ENCODE peak calls at places on chromosomes 13 and 19, in six cellular contexts. E is HepG2, I is aorta, Y is thyroid gland, R is IMR-90, G is heart left ventricle. U is an unnamed sample.

GRCh38 chr13:57582032-57582431 is 49.5 kb upstream of the PCDH17 start:
- DNase-seq in E (peak), I (no peak), Y (no peak), R (no peak), G (no peak), U (no peak)

GRCh38 chr19:49127674-49128544 is 8.6 kb downstream of the PPFIA3 start:
- DNase-seq in E (peak), I (peak), Y (peak), R (peak), G (peak), U (peak)

GRCh38 chr19:46571495-46571894 is 29.6 kb upstream of the CALM3 start:
- DNase-seq in E (peak), I (no peak), Y (no peak), R (no peak), G (no peak), U (no peak)

GRCh38 chr19:15331419-15332310 is 674 bp downstream of the BRD4 start:
- DNase-seq in E (no peak), I (peak), Y (peak), R (no peak), G (peak), U (peak)

GRCh38 chr13:96025283-96025682 is 27.9 kb downstream of the UGGT2 start:
- DNase-seq in E (no peak), I (no peak), Y (no peak), R (no peak), G (no peak), U (no peak)

GRCh38 chr19:45450042-45450380 is 17.8 kb upstream of the FOSB start:
- DNase-seq in E (no peak), I (no peak), Y (no peak), R (no peak), G (no peak), U (no peak)

GRCh38 chr13:35810286-35810685 is 320.9 kb downstream of the DCLK1 start:
- DNase-seq in E (no peak), I (no peak), Y (no peak), R (no peak), G (no peak), U (no peak)

GRCh38 chr13:113900646-113901045 is 36.8 kb upstream of the GAS6 start:
- DNase-seq in E (no peak), I (no peak), Y (no peak), R (no peak), G (no peak), U (no peak)

GRCh38 chr19:42251572-42251990 is 3.3 kb downstream of the ERF start:
- DNase-seq in E (no peak), I (no peak), Y (no peak), R (no peak), G (no peak), U (no peak)
- H3K4me3 ChIP-seq in E (no peak), I (no peak), Y (no peak), R (no peak), G (peak), U (peak)

DNA sequence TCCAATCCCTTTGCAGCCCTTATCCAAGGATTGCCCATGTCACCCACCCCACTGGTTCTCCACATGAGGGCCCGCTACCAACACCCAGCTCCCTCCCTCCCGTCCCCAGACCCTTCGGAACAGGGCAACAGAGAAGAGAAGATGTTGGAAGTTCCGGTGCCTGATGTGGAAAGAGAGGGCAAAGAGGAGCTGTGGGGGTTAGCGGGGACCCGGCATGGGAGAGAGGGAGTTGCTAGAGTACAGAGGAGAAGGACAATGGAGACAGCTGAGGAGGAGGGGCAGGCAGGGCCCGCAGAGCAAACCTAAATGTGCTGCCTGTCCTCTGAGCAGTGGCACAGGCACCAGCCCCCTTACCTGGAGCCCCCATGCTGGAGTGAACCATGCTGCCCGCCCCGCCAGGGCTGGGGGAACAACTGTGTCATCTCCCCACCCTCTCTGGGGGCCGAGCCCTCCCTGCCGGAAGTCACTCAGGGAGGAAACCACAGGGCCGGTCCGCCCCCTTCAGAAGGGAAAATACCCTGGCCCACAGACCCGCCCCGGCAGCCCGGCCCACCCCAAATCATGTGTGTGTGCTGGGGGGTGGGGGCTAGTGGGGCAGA is at the start of gene POU2F2:
- DNase-seq in E (no peak), I (peak), Y (peak), R (no peak), G (peak), U (peak)
- H3K27ac ChIP-seq in E (no peak), I (no peak), Y (no peak), R (no peak), G (no peak), U (no peak)

GRCh38 chr13:98504371-98504963 is 72.4 kb downstream of the STK24 start:
- DNase-seq in E (no peak), I (no peak), Y (no peak), R (no peak), G (no peak), U (no peak)

GRCh38 chr13:98506343-98507059 is 70.4 kb downstream of the STK24 start:
- DNase-seq in E (peak), I (no peak), Y (no peak), R (no peak), G (no peak), U (no peak)

GRCh38 chr13:98500963-98501421 is 75.9 kb downstream of the STK24 start:
- DNase-seq in E (no peak), I (no peak), Y (no peak), R (no peak), G (no peak), U (no peak)

GRCh38 chr13:98503175-98504028 is 73.5 kb downstream of the STK24 start:
- DNase-seq in E (no peak), I (no peak), Y (peak), R (peak), G (no peak), U (no peak)

DNA sequence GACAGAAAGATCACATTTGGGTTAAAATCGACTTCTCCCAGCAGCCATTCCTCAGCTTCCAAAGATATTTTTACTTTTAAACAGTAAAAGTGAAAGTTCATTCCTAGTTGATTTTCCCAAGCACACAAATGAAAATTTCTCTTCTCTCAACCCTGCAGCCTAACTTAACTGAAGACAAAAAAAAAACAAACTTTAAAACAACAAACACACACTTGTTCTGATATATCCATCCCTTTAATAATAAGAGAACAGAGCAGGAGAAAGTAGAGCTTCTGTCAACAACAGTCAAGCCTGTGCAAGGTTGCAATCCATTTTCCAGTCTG is 72.9 kb downstream of the STK24 start:
- DNase-seq in E (no peak), I (no peak), Y (no peak), R (no peak), G (no peak), U (no peak)
- H3K4me3 ChIP-seq in E (no peak), I (no peak), Y (no peak), R (peak), G (no peak), U (no peak)

GRCh38 chr19:54162884-54163283 is 3.4 kb upstream of the LENG1 start:
- DNase-seq in E (no peak), I (no peak), Y (no peak), R (no peak), G (no peak), U (no peak)
- H3K27ac ChIP-seq in E (no peak), I (no peak), Y (no peak), R (no peak), G (no peak), U (peak)

GRCh38 chr19:6458695-6459355 is 767 bp downstream of the SLC25A23 start:
- DNase-seq in E (no peak), I (no peak), Y (peak), R (no peak), G (no peak), U (no peak)
- H3K4me3 ChIP-seq in E (peak), I (peak), Y (peak), R (peak), G (peak), U (peak)

DNA sequence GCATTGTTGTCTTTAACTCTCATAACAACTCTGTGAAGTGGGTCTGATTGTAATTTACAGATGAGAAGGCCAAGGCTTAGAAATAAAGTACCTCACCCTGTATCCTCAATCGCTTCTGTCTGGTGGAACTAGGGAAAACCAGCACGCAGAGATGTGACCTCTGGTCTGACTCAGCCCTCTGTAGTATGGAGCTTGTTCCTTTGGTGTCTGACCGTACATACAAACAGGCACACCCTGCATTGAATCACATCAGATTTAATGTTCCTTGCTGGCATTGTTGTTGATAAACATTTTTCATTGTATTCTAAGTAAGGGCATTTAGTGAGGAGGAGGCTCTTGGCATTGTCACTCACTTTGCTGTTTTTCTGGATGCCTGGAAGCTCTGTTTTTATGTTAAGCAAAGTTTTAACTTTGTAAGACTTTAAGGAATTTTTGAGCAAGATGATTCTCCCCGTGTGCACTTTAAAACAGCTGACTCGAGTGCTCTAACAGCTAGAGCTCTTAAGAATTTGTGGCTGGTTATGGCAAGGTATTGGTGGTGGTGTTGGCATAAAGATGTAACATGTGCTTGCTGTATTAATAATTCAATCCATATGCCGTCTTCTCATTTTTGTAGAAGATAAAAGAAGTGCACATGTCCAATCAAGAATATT is 89.0 kb upstream of the SPATA13 start:
- DNase-seq in E (no peak), I (no peak), Y (no peak), R (peak), G (no peak), U (no peak)
- H3K27ac ChIP-seq in E (no peak), I (no peak), Y (no peak), R (no peak), G (peak), U (peak)

GRCh38 chr19:4357095-4357797 is 13.9 kb downstream of the MPND start:
- DNase-seq in E (no peak), I (no peak), Y (no peak), R (no peak), G (no peak), U (no peak)

GRCh38 chr19:4358709-4359626 is 15.6 kb downstream of the MPND start:
- DNase-seq in E (no peak), I (no peak), Y (no peak), R (no peak), G (no peak), U (no peak)

GRCh38 chr19:4360081-4360569 is 16.8 kb downstream of the MPND start:
- DNase-seq in E (no peak), I (no peak), Y (no peak), R (no peak), G (no peak), U (no peak)

GRCh38 chr19:4359627-4360000 is 16.3 kb downstream of the MPND start:
- DNase-seq in E (no peak), I (no peak), Y (no peak), R (no peak), G (no peak), U (no peak)

DNA sequence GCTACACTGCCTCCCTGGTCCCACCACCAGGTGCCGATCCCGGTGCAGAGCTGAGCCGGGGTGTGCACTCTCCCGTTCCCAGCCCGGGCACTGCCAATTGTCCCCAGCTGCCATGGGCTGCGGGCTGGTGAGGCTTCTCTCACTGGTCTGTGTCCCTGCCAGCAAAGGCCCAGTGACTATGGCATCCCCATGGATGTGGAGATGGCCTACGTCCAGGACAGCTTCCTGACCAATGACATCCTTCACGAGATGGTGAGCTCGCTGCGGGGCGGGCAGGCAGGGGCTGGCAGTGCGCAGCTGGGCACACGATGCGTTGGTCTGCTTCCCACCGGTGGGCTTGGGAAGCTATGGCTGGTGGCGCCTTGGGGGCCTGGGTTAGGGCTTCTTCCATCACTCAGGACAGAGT is 14.6 kb downstream of the MPND start:
- DNase-seq in E (no peak), I (no peak), Y (no peak), R (no peak), G (no peak), U (no peak)
- H3K4me3 ChIP-seq in E (no peak), I (no peak), Y (no peak), R (no peak), G (no peak), U (no peak)

GRCh38 chr13:42592915-42593718 is 19.2 kb downstream of the TNFSF11 start:
- DNase-seq in E (no peak), I (no peak), Y (no peak), R (no peak), G (no peak), U (no peak)
- H3K27ac ChIP-seq in E (no peak), I (no peak), Y (no peak), R (no peak), G (no peak), U (no peak)

GRCh38 chr13:89402211-89402610 is 1731.0 kb downstream of the SLITRK5 start:
- DNase-seq in E (no peak), I (no peak), Y (no peak), R (no peak), G (no peak), U (no peak)

GRCh38 chr13:89401209-89401810 is 1730.1 kb downstream of the SLITRK5 start:
- DNase-seq in E (no peak), I (no peak), Y (no peak), R (peak), G (no peak), U (no peak)
- H3K4me3 ChIP-seq in E (no peak), I (no peak), Y (no peak), R (no peak), G (no peak), U (no peak)

U was measured in lower lobe of right lung.